ENCODE peak calls at places on chromosomes 11 and 22, in ten cellular contexts. S is right lobe of liver; O is GM12865; M is PC-9; R is spleen; Z is HCT116; F is astrocyte of the spinal cord; Y is A549; D is Caco-2; Q is CD8-positive, alpha-beta T cell. X is an unnamed sample.

GRCh38 chr22:28883917-28884753 is 763 bp downstream of the ZNRF3 start:
- DNase-seq in S (peak), O (peak), M (peak), R (peak), Z (peak), F (no peak), Y (peak), D (peak), Q (peak), X (peak)

GRCh38 chr11:16678466-16679116 is 59.9 kb upstream of the C11orf58 start:
- DNase-seq in S (no peak), O (peak), M (no peak), R (no peak), Z (no peak), F (no peak), Y (no peak), D (no peak), Q (no peak), X (no peak)

GRCh38 chr11:2511421-2512369 is 66.9 kb downstream of the KCNQ1 start:
- DNase-seq in S (peak), O (no peak), M (no peak), R (peak), Z (no peak), F (no peak), Y (no peak), D (no peak), Q (no peak), X (no peak)

GRCh38 chr11:57069942-57070341 is 81.2 kb downstream of the OR5AK2 start:
- DNase-seq in S (no peak), O (no peak), M (no peak), R (no peak), Z (no peak), F (no peak), Y (no peak), D (no peak), Q (no peak), X (peak)

GRCh38 chr11:70077411-70078094 is 564 bp upstream of the ANO1 start:
- DNase-seq in S (peak), O (no peak), M (no peak), R (peak), Z (no peak), F (no peak), Y (no peak), D (no peak), Q (no peak), X (no peak)

GRCh38 chr11:79100093-79100704 is 340.6 kb downstream of the TENM4 start:
- DNase-seq in S (peak), O (peak), M (peak), R (no peak), Z (peak), F (peak), Y (peak), D (peak), Q (no peak), X (peak)

GRCh38 chr11:134592391-134592990 is 180.4 kb upstream of the B3GAT1 start:
- DNase-seq in S (no peak), O (peak), M (no peak), R (no peak), Z (peak), F (no peak), Y (peak), D (peak), Q (peak), X (no peak)

GRCh38 chr11:20021771-20022362 is 138.4 kb downstream of the DBX1 start:
- DNase-seq in S (no peak), O (no peak), M (no peak), R (no peak), Z (no peak), F (no peak), Y (peak), D (peak), Q (no peak), X (no peak)

GRCh38 chr11:113690619-113691569 is 15.2 kb downstream of the TMPRSS5 start:
- DNase-seq in S (no peak), O (peak), M (peak), R (no peak), Z (peak), F (peak), Y (peak), D (peak), Q (no peak), X (peak)

GRCh38 chr22:27687984-27688545 is 113.5 kb downstream of the MN1 start:
- DNase-seq in S (no peak), O (no peak), M (peak), R (no peak), Z (no peak), F (no peak), Y (peak), D (peak), Q (no peak), X (no peak)

GRCh38 chr11:68872216-68873003 is 30.7 kb upstream of the CPT1A start:
- DNase-seq in S (no peak), O (no peak), M (peak), R (peak), Z (no peak), F (peak), Y (no peak), D (no peak), Q (no peak), X (peak)
- TF ChIP-seq CTCF in S (no peak), O (no peak), M (no peak), R (no peak), Z (no peak), F (no peak), Y (no peak), D (no peak), Q (no peak), X (no peak)

GRCh38 chr11:8709002-8709672 is 26.5 kb downstream of the RPL27A start:
- DNase-seq in S (peak), O (no peak), M (no peak), R (no peak), Z (no peak), F (peak), Y (no peak), D (no peak), Q (no peak), X (peak)

GRCh38 chr11:8706673-8707432 is 24.3 kb downstream of the RPL27A start:
- DNase-seq in S (no peak), O (no peak), M (no peak), R (no peak), Z (no peak), F (no peak), Y (no peak), D (no peak), Q (no peak), X (no peak)

GRCh38 chr11:8705171-8705570 is 22.6 kb downstream of the RPL27A start:
- DNase-seq in S (no peak), O (no peak), M (no peak), R (no peak), Z (no peak), F (no peak), Y (no peak), D (no peak), Q (no peak), X (no peak)

GRCh38 chr11:8709777-8710176 is 27.2 kb downstream of the RPL27A start:
- DNase-seq in S (no peak), O (no peak), M (no peak), R (no peak), Z (no peak), F (no peak), Y (no peak), D (no peak), Q (no peak), X (no peak)

DNA sequence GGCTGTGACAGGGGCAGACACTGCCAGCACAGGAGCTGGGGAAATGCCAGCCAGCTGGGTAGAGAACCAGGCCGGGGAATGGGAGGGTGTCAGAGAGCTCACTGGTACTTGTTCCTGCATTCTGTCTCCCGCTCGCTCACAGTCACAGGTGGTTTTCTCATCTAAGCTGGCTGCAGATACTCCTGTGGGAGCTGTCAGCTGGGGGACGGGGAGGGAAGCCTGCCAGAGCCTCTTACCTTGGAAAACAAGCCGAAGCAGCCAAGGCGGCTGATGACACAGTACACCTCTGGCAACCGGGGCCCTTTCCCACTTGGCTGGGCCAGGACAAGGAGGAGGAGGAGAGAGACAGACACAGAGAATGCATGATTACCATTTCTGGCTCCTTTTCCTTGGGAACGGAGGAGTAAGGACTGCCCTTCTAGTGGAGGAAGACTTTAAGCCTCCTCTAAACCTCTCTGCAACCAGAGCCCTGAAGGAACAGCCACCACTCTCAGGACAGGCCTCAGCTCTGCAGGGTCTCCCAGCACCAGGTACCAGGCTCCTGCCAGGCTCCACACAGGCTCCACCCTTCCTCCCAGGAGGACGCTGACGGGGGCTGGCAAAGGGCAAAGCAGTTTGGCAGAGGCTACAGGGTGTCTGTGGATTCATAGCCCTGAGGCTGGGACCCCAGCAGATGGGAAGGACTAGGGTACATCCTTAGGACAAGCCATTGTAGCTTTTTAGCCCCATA is 25.1 kb downstream of the RPL27A start:
- DNase-seq in S (no peak), O (no peak), M (no peak), R (no peak), Z (no peak), F (peak), Y (no peak), D (no peak), Q (no peak), X (no peak)
- H3K4me3 ChIP-seq in S (no peak), O (no peak), M (no peak), R (no peak), Z (no peak), F (no peak), Y (no peak), D (no peak), Q (no peak), X (no peak)

GRCh38 chr11:117614695-117615094 is 182.3 kb downstream of the DSCAML1 start:
- DNase-seq in S (no peak), O (no peak), M (no peak), R (no peak), Z (no peak), F (no peak), Y (no peak), D (peak), Q (no peak), X (no peak)
- TF ChIP-seq CTCF in S (no peak), O (no peak), M (no peak), R (no peak), Z (no peak), F (no peak), Y (no peak), D (peak), Q (no peak), X (no peak)

DNA sequence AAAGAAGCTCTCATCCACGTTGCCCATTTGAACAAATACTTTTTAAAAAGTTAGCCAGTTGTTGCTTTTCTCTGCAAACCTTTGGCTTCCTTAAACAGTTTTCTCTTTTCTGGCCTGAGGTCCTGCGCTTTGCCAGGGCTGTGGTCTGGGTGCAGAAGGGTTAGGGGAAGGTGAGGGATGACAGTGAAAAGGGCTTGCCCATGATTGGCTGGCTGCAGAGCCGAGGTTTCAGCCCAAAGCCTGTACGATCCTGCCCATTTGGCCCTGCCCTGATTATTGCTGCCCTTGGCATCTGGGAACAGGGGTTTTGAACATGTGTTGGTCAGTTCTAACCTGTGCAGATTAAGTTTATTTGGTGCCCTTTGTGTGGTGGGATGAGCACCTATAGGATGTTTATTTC is 1.5 kb downstream of the INCENP start:
- DNase-seq in S (no peak), O (peak), M (no peak), R (no peak), Z (no peak), F (no peak), Y (no peak), D (no peak), Q (no peak), X (no peak)
- H3K4me3 ChIP-seq in S (peak), O (peak), M (peak), R (no peak), Z (peak), F (peak), Y (peak), D (peak), Q (no peak), X (peak)

DNA sequence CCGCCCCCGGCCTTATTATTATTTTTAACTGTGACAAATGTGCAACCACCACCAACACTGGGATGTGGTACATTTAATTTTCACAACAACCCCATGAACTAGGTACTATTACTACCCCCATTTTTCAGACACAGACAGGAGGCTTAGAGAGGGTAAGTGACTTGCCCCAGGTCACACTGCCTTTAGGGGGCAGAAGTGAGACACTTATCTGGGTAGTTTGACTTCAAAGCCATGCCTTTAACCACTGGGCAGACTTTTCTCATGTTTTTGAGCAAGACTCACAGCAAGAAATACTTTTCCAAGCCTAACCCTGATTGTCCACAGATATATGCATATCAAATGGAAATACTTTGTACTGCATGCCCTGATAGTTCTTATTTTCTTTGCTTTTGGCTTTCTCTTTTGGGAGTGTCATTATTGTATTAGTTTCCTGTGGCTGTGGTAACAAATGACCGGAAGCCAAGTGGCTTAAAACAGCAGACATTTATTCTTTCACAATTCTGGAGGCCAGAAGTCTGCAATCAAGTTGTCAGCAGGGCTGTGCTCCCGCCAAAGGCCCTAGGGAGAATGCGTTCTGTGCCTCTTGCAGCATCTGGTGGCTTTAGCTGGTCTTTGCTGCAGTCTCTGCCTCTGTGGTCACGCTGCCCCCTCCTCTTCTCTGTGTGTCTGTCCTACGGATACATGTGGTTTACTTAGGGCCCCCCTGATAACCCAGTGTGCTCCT is 110.8 kb downstream of the GRIK4 start:
- DNase-seq in S (no peak), O (peak), M (no peak), R (no peak), Z (no peak), F (no peak), Y (peak), D (peak), Q (no peak), X (no peak)
- TF ChIP-seq CTCF in S (peak), O (peak), M (peak), R (no peak), Z (peak), F (no peak), Y (no peak), D (peak), Q (no peak), X (no peak)

DNA sequence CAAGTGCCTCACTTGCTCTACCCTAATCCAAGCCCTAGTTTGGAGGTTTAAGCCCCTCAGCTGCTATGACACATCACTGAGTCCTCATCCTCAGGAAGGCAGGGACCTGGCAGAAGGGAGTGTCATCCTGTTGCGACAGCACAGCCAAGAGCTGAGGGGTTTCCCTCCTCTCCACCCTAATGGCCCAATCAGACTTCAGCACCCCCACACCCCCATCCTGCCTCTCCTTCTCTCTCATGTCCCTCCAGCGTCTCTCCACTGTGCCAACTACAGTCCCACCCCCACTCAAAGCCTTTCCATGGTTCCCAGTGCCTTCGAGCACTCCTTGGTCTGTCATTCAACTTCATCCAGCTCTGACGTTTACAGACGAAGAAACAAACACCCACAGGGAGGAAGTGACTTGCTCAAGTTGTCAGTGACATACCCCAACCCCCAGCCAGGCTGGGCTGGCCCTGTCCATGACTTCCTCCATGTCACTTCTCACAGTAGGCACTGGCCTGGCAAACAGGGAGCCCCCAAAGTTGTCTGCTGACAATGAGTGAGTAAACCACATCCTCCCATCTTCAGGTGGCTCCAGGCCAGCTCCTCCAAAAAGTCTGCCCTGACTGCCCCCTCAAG is 15.6 kb downstream of the ARAP1 start:
- DNase-seq in S (no peak), O (peak), M (peak), R (peak), Z (peak), F (no peak), Y (peak), D (no peak), Q (peak), X (peak)
- H3K4me3 ChIP-seq in S (no peak), O (no peak), M (no peak), R (no peak), Z (no peak), F (no peak), Y (no peak), D (no peak), Q (no peak), X (no peak)

GRCh38 chr11:68813778-68814177 is 27.9 kb downstream of the CPT1A start:
- DNase-seq in S (no peak), O (peak), M (no peak), R (peak), Z (no peak), F (no peak), Y (no peak), D (no peak), Q (no peak), X (no peak)
- TF ChIP-seq CTCF in S (no peak), O (no peak), M (no peak), R (no peak), Z (no peak), F (no peak), Y (no peak), D (no peak), Q (no peak), X (no peak)

DNA sequence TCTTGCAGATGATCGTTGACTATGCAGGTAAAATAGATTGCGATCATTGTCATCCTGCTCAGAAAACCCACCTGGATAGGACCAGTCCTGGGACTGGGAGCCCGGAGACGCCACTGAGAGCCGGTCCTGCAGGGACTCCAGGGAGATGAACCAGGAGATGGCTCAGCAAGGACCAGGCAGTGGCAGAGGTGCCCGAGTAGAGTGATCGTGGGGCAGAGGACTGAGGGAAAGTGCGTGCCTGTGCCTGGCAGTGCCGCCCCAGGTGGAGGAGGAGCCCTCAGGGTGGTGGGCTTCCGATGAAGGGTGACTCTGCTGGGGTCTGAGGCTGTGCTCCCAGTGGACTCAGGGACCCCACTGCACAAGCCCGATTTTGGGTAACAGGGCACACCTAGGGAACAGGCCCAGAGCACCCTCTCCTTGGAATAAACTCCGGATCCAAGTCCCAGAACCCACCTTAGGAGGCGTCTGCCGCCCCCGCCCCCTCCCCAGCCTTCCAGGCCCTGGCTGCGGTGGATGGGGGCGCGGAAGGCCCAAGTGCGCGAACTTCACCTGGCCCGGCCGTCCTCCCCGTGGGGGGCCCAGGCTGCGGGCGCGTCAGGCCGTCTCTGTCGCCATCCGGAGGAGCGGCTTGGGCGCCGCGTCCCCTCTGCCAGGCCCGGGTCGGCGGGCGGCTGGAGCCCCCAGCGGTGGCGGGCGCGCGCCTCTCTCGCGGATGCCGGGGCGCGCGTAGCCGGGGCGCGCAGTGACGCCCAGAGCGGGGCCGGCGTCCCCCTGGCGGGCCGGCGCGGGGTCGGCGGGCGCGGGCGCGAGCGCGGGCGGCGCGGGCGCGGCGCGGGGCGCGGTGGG is 1338.8 kb downstream of the BRD1 start:
- DNase-seq in S (peak), O (no peak), M (no peak), R (peak), Z (no peak), F (no peak), Y (no peak), D (no peak), Q (no peak), X (no peak)
- H3K4me3 ChIP-seq in S (no peak), O (no peak), M (no peak), R (no peak), Z (no peak), F (no peak), Y (no peak), D (no peak), Q (no peak), X (no peak)

X was measured in fibroblast of the aortic adventitia.